ENCODE peak calls at places on chromosome 19, in seven cellular contexts. One of them, this sample, is unnamed.

GRCh38 chr19:53876651-53877224 is 5.3 kb upstream of the PRKCG start:
- DNase-seq in Caco-2: no peak
- DNase-seq in astrocyte of the spinal cord: no peak
- DNase-seq in fibroblast of the conjunctiva: no peak
- DNase-seq in fibroblast of the aortic adventitia: no peak
- DNase-seq in mucosa of descending colon: no peak
- DNase-seq in T-cell: no peak
- DNase-seq in this sample: no peak

GRCh38 chr19:38733241-38733492 is 11.1 kb downstream of the CAPN12 start:
- DNase-seq in Caco-2: no peak
- DNase-seq in astrocyte of the spinal cord: no peak
- DNase-seq in fibroblast of the conjunctiva: no peak
- DNase-seq in fibroblast of the aortic adventitia: no peak
- DNase-seq in mucosa of descending colon: no peak
- DNase-seq in T-cell: no peak
- DNase-seq in this sample: peak

GRCh38 chr19:48480476-48481190 is 11.5 kb downstream of the CYTH2 start:
- DNase-seq in Caco-2: no peak
- DNase-seq in astrocyte of the spinal cord: peak
- DNase-seq in fibroblast of the conjunctiva: no peak
- DNase-seq in fibroblast of the aortic adventitia: no peak
- DNase-seq in mucosa of descending colon: no peak
- DNase-seq in T-cell: peak
- DNase-seq in this sample: no peak

GRCh38 chr19:8403098-8403819 is 9.8 kb upstream of the MARCHF2 start:
- DNase-seq in Caco-2: no peak
- DNase-seq in astrocyte of the spinal cord: no peak
- DNase-seq in fibroblast of the conjunctiva: no peak
- DNase-seq in fibroblast of the aortic adventitia: no peak
- DNase-seq in mucosa of descending colon: peak
- DNase-seq in T-cell: no peak
- DNase-seq in this sample: no peak

GRCh38 chr19:10751109-10751972 is 33.5 kb downstream of the DNM2 start:
- DNase-seq in Caco-2: no peak
- DNase-seq in astrocyte of the spinal cord: no peak
- DNase-seq in fibroblast of the conjunctiva: no peak
- DNase-seq in fibroblast of the aortic adventitia: no peak
- DNase-seq in mucosa of descending colon: peak
- DNase-seq in T-cell: no peak
- DNase-seq in this sample: peak

GRCh38 chr19:17385878-17386611 is 8.0 kb downstream of the CCDC194 start:
- DNase-seq in Caco-2: peak
- DNase-seq in astrocyte of the spinal cord: peak
- DNase-seq in fibroblast of the conjunctiva: no peak
- DNase-seq in fibroblast of the aortic adventitia: peak
- DNase-seq in mucosa of descending colon: peak
- DNase-seq in T-cell: peak
- DNase-seq in this sample: no peak

GRCh38 chr19:48965806-48966540 is 864 bp downstream of the FTL start:
- DNase-seq in Caco-2: peak
- DNase-seq in astrocyte of the spinal cord: peak
- DNase-seq in fibroblast of the conjunctiva: peak
- DNase-seq in fibroblast of the aortic adventitia: peak
- DNase-seq in mucosa of descending colon: peak
- DNase-seq in T-cell: peak
- DNase-seq in this sample: peak

GRCh38 chr19:31049431-31049830 is 299.8 kb downstream of the TSHZ3 start:
- DNase-seq in Caco-2: no peak
- DNase-seq in astrocyte of the spinal cord: no peak
- DNase-seq in fibroblast of the conjunctiva: no peak
- DNase-seq in fibroblast of the aortic adventitia: no peak
- DNase-seq in mucosa of descending colon: no peak
- DNase-seq in T-cell: no peak
- DNase-seq in this sample: no peak

GRCh38 chr19:6465663-6466062 is 1.6 kb downstream of the CRB3 start:
- DNase-seq in Caco-2: no peak
- DNase-seq in astrocyte of the spinal cord: no peak
- DNase-seq in fibroblast of the conjunctiva: no peak
- DNase-seq in fibroblast of the aortic adventitia: no peak
- DNase-seq in mucosa of descending colon: no peak
- DNase-seq in T-cell: no peak
- DNase-seq in this sample: no peak

GRCh38 chr19:18401580-18402112 is 4.2 kb upstream of the LRRC25 start:
- DNase-seq in Caco-2: peak
- DNase-seq in astrocyte of the spinal cord: peak
- DNase-seq in fibroblast of the conjunctiva: no peak
- DNase-seq in fibroblast of the aortic adventitia: peak
- DNase-seq in mucosa of descending colon: peak
- DNase-seq in T-cell: no peak
- DNase-seq in this sample: peak

GRCh38 chr19:661427-662196 is 1.4 kb downstream of the RNF126 start:
- DNase-seq in Caco-2: no peak
- DNase-seq in astrocyte of the spinal cord: no peak
- DNase-seq in fibroblast of the conjunctiva: no peak
- DNase-seq in fibroblast of the aortic adventitia: peak
- DNase-seq in mucosa of descending colon: peak
- DNase-seq in T-cell: peak
- DNase-seq in this sample: no peak

GRCh38 chr19:12665281-12665573 is 1.3 kb downstream of the MAN2B1 start:
- DNase-seq in Caco-2: no peak
- DNase-seq in astrocyte of the spinal cord: no peak
- DNase-seq in fibroblast of the conjunctiva: no peak
- DNase-seq in fibroblast of the aortic adventitia: no peak
- DNase-seq in mucosa of descending colon: peak
- DNase-seq in T-cell: peak
- DNase-seq in this sample: no peak

GRCh38 chr19:27765912-27766725 is 1446.8 kb downstream of the UQCRFS1 start:
- DNase-seq in Caco-2: no peak
- DNase-seq in astrocyte of the spinal cord: no peak
- DNase-seq in fibroblast of the conjunctiva: no peak
- DNase-seq in fibroblast of the aortic adventitia: no peak
- DNase-seq in mucosa of descending colon: no peak
- DNase-seq in T-cell: no peak
- DNase-seq in this sample: no peak

GRCh38 chr19:18361646-18362045 is 21.2 kb downstream of the PGPEP1 start:
- DNase-seq in Caco-2: no peak
- DNase-seq in astrocyte of the spinal cord: no peak
- DNase-seq in fibroblast of the conjunctiva: no peak
- DNase-seq in fibroblast of the aortic adventitia: no peak
- DNase-seq in mucosa of descending colon: no peak
- DNase-seq in T-cell: no peak
- DNase-seq in this sample: no peak

GRCh38 chr19:8654591-8655339 is 24.3 kb downstream of the NFILZ start:
- DNase-seq in Caco-2: peak
- DNase-seq in astrocyte of the spinal cord: peak
- DNase-seq in fibroblast of the conjunctiva: peak
- DNase-seq in fibroblast of the aortic adventitia: peak
- DNase-seq in mucosa of descending colon: peak
- DNase-seq in T-cell: peak
- DNase-seq in this sample: peak

GRCh38 chr19:30318261-30318660 is 53.9 kb upstream of the ZNF536 start:
- DNase-seq in Caco-2: no peak
- DNase-seq in astrocyte of the spinal cord: no peak
- DNase-seq in fibroblast of the conjunctiva: no peak
- DNase-seq in fibroblast of the aortic adventitia: no peak
- DNase-seq in mucosa of descending colon: no peak
- DNase-seq in T-cell: no peak
- DNase-seq in this sample: no peak

GRCh38 chr19:20414133-20414532 is 151.4 kb downstream of the ZNF737 start:
- DNase-seq in Caco-2: no peak
- DNase-seq in astrocyte of the spinal cord: no peak
- DNase-seq in fibroblast of the conjunctiva: no peak
- DNase-seq in fibroblast of the aortic adventitia: no peak
- DNase-seq in mucosa of descending colon: no peak
- DNase-seq in T-cell: no peak
- DNase-seq in this sample: no peak

GRCh38 chr19:7793493-7793892 is 30.4 kb downstream of the CLEC4M start:
- DNase-seq in Caco-2: no peak
- DNase-seq in astrocyte of the spinal cord: no peak
- DNase-seq in fibroblast of the conjunctiva: no peak
- DNase-seq in fibroblast of the aortic adventitia: no peak
- DNase-seq in mucosa of descending colon: no peak
- DNase-seq in T-cell: no peak
- DNase-seq in this sample: no peak

GRCh38 chr19:1503089-1503924 is 9.5 kb downstream of the ADAMTSL5 start:
- DNase-seq in Caco-2: no peak
- DNase-seq in astrocyte of the spinal cord: no peak
- DNase-seq in fibroblast of the conjunctiva: no peak
- DNase-seq in fibroblast of the aortic adventitia: peak
- DNase-seq in mucosa of descending colon: no peak
- DNase-seq in T-cell: peak
- DNase-seq in this sample: no peak

GRCh38 chr19:44212865-44213346 is 574 bp downstream of the ZNF227 start:
- DNase-seq in Caco-2: no peak
- DNase-seq in astrocyte of the spinal cord: peak
- DNase-seq in fibroblast of the conjunctiva: no peak
- DNase-seq in fibroblast of the aortic adventitia: peak
- DNase-seq in mucosa of descending colon: no peak
- DNase-seq in T-cell: no peak
- DNase-seq in this sample: no peak

GRCh38 chr19:2207991-2208860 is 27.9 kb downstream of the PLEKHJ1 start:
- DNase-seq in Caco-2: no peak
- DNase-seq in astrocyte of the spinal cord: peak
- DNase-seq in fibroblast of the conjunctiva: peak
- DNase-seq in fibroblast of the aortic adventitia: peak
- DNase-seq in mucosa of descending colon: peak
- DNase-seq in T-cell: no peak
- DNase-seq in this sample: no peak